ENCODE peak calls at places on chromosomes 5 and 9, in nine cellular contexts. M, C, E, W, X, O, J, G and V are unnamed samples.
A peak's percentile ranks its signal among the peaks of the same experiment; 100 is the strongest.

GRCh38 chr9:114216081-114216480 is 60.7 kb downstream of the COL27A1 start:
- DNase-seq in M (no peak), C (no peak), E (no peak), W (no peak), X (peak; percentile 63), O (no peak), J (no peak), G (no peak), V (no peak)

GRCh38 chr5:50709471-50709870 is 43.0 kb downstream of the PARP8 start:
- DNase-seq in M (no peak), C (no peak), E (peak; percentile 16), W (no peak), X (peak; percentile 31), O (peak; percentile 69), J (no peak), G (peak; percentile 27), V (no peak)

GRCh38 chr9:113775714-113776113 is 100.4 kb upstream of the ZNF618 start:
- DNase-seq in M (no peak), C (no peak), E (no peak), W (no peak), X (no peak), O (no peak), J (no peak), G (no peak), V (no peak)

GRCh38 chr9:37769306-37769705 is 15.6 kb downstream of the EXOSC3 start:
- DNase-seq in M (no peak), C (no peak), E (no peak), W (no peak), X (no peak), O (no peak), J (no peak), G (no peak), V (no peak)

GRCh38 chr9:78035369-78035993 is 3.9 kb upstream of the GNAQ start:
- DNase-seq in M (peak; percentile 80), C (peak; percentile 37), E (peak; percentile 72), W (peak; percentile 53), X (peak; percentile 84), O (peak; percentile 67), J (peak; percentile 86), G (peak; percentile 61), V (peak; percentile 89)

GRCh38 chr9:35935261-35935660 is 22.7 kb downstream of the OR2S2 start:
- DNase-seq in M (no peak), C (no peak), E (no peak), W (no peak), X (no peak), O (peak; percentile 33), J (no peak), G (no peak), V (no peak)

GRCh38 chr9:95772320-95773060 is 103.0 kb upstream of the ERCC6L2 start:
- DNase-seq in M (peak; percentile 91), C (no peak), E (no peak), W (peak; percentile 64), X (peak; percentile 84), O (no peak), J (peak; percentile 72), G (no peak), V (peak; percentile 41)

GRCh38 chr9:82031538-82032280 is 43.1 kb downstream of the SPATA31D1 start:
- DNase-seq in M (no peak), C (no peak), E (no peak), W (no peak), X (peak; percentile 80), O (peak; percentile 40), J (no peak), G (peak; percentile 79), V (peak; percentile 0)

GRCh38 chr9:100058699-100059579 is 39.9 kb downstream of the ERP44 start:
- DNase-seq in M (no peak), C (peak; percentile 43), E (peak; percentile 79), W (no peak), X (no peak), O (no peak), J (no peak), G (no peak), V (no peak)

GRCh38 chr9:132224645-132225044 is 62.8 kb downstream of the NTNG2 start:
- DNase-seq in M (no peak), C (no peak), E (no peak), W (no peak), X (no peak), O (no peak), J (no peak), G (no peak), V (no peak)

GRCh38 chr5:86008293-86008692 is 609.4 kb upstream of the COX7C start:
- DNase-seq in M (no peak), C (no peak), E (no peak), W (no peak), X (no peak), O (no peak), J (no peak), G (no peak), V (no peak)

GRCh38 chr9:71925834-71926233 is 14.4 kb downstream of the C9orf85 start:
- DNase-seq in M (no peak), C (no peak), E (no peak), W (no peak), X (no peak), O (no peak), J (no peak), G (no peak), V (no peak)

GRCh38 chr9:124855944-124856773 is 2.9 kb downstream of the WDR38 start:
- DNase-seq in M (peak; percentile 68), C (no peak), E (peak; percentile 54), W (peak; percentile 50), X (no peak), O (no peak), J (peak; percentile 84), G (peak; percentile 35), V (peak; percentile 57)
- TF ChIP-seq CTCF in M (peak; percentile 51), C (peak; percentile 54), E (peak; percentile 27), W (no peak), X (peak; percentile 39), O (peak; percentile 67), J (peak; percentile 80), G (peak; percentile 42), V (peak; percentile 52)

GRCh38 chr5:62340392-62340791 is 34.4 kb downstream of the KIF2A start:
- DNase-seq in M (peak; percentile 10), C (no peak), E (peak; percentile 37), W (no peak), X (peak; percentile 9), O (peak; percentile 13), J (peak; percentile 66), G (no peak), V (peak; percentile 49)
- TF ChIP-seq CTCF in M (peak; percentile 41), C (peak; percentile 28), E (no peak), W (no peak), X (peak; percentile 36), O (peak; percentile 64), J (peak; percentile 60), G (peak; percentile 45), V (peak; percentile 60)

GRCh38 chr5:172736524-172737135 is 34.4 kb downstream of the DUSP1 start:
- DNase-seq in M (no peak), C (no peak), E (no peak), W (no peak), X (no peak), O (no peak), J (peak; percentile 20), G (no peak), V (no peak)
- TF ChIP-seq CTCF in M (no peak), C (no peak), E (no peak), W (no peak), X (peak; percentile 34), O (peak; percentile 39), J (peak; percentile 17), G (no peak), V (no peak)

DNA sequence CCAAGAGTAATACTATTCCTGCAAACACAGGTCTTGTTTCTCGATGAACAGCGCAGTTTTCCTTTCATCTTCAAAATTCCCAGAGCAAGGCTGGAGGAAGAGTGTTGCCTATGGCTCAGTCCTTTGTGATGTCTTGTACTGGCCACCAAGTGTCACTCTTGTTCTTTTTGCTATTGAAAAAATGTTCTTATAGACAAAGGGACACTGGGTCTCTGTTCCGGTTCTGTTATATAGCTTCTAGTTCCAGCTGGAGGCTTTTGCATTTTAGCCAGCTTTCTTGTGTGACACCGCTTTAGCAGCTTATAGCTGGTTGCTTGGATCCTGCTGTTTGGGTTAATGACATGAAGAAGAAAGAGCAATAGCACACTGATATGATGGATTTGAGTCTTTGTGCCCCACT is 343.7 kb upstream of the KCNN2 start:
- DNase-seq in M (peak; percentile 52), C (no peak), E (no peak), W (no peak), X (no peak), O (no peak), J (peak; percentile 47), G (no peak), V (no peak)
- TF ChIP-seq CTCF in M (peak; percentile 66), C (no peak), E (no peak), W (peak; percentile 36), X (no peak), O (no peak), J (peak; percentile 67), G (peak; percentile 4), V (peak; percentile 16)

DNA sequence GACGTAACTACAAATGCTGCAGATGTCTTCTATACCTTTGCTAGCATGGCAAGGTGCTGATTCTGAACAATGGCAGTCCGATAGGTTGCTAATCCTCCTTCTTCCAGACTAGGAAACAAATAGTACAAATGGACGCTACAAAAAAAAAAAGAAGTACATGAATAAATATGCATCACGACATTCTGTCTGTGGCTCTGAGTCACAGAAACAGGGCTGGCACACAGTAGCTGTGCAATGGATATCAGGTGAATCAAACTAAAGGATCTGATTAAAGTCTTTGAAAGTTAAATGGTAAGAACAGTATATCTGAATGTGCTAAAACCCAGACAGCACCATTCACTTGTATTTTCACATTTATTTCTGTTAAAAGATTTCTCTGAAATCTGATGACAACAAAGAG is 96.2 kb downstream of the DROSHA start:
- DNase-seq in M (no peak), C (no peak), E (no peak), W (no peak), X (no peak), O (no peak), J (no peak), G (no peak), V (no peak)
- TF ChIP-seq CTCF in M (no peak), C (no peak), E (no peak), W (no peak), X (no peak), O (no peak), J (no peak), G (no peak), V (no peak)

DNA sequence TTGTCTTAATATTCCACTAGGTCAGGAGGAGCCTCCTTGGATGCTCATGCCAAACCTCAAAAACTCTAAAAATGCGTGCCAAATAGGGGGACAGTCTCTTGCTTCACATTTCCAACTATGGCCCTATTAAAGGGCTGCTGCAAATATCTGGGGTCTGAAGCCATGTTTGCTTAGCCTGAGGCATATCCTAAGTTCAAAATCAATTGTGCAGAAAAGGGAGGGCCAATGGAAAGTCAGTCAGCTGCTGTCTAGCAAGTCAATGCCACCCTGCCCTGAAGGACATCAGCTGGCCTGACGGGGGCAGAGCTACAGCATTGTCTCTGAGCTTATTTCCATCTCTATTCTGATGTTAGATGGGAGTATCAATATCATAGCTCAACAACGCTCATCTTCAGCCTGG is 93.6 kb downstream of the SH3TC2 start:
- DNase-seq in M (no peak), C (no peak), E (no peak), W (no peak), X (peak; percentile 50), O (no peak), J (no peak), G (no peak), V (no peak)
- TF ChIP-seq CTCF in M (peak; percentile 5), C (no peak), E (no peak), W (no peak), X (no peak), O (peak; percentile 30), J (peak; percentile 43), G (peak; percentile 12), V (no peak)